ENCODE peak calls at places on chromosomes 5 and 9, in four cellular contexts. One of them, this sample, is unnamed.

GRCh38 chr5:169740435-169740834 is 103.4 kb downstream of the DOCK2 start:
- DNase-seq in SJSA1: no peak
- DNase-seq in mesenchymal stem cell: no peak
- DNase-seq in foreskin fibroblast: no peak
- DNase-seq in this sample: no peak

GRCh38 chr5:72537166-72537565 is 30.0 kb upstream of the ZNF366 start:
- DNase-seq in mesenchymal stem cell: no peak
- DNase-seq in SJSA1: no peak
- DNase-seq in foreskin fibroblast: no peak
- DNase-seq in this sample: no peak

GRCh38 chr5:126523818-126524522 is 71.0 kb downstream of the ALDH7A1 start:
- DNase-seq in mesenchymal stem cell: no peak
- DNase-seq in foreskin fibroblast: no peak
- DNase-seq in SJSA1: no peak
- DNase-seq in this sample: no peak

GRCh38 chr9:36597412-36598178 is 24.9 kb downstream of the MELK start:
- DNase-seq in SJSA1: no peak
- DNase-seq in mesenchymal stem cell: peak
- DNase-seq in foreskin fibroblast: peak
- DNase-seq in this sample: no peak

GRCh38 chr9:12554636-12555035 is 138.5 kb upstream of the TYRP1 start:
- DNase-seq in foreskin fibroblast: peak
- DNase-seq in SJSA1: no peak
- DNase-seq in mesenchymal stem cell: peak
- DNase-seq in this sample: no peak

GRCh38 chr9:120284796-120285195 is 295.2 kb downstream of the CDK5RAP2 start:
- DNase-seq in mesenchymal stem cell: no peak
- DNase-seq in foreskin fibroblast: no peak
- DNase-seq in SJSA1: no peak
- DNase-seq in this sample: no peak

GRCh38 chr5:14581333-14581890 is at the start of gene OTULINL:
- DNase-seq in mesenchymal stem cell: peak
- DNase-seq in SJSA1: peak
- DNase-seq in foreskin fibroblast: peak
- DNase-seq in this sample: peak

GRCh38 chr9:70466976-70467551 is 52.6 kb upstream of the KLF9 start:
- DNase-seq in foreskin fibroblast: peak
- DNase-seq in SJSA1: no peak
- DNase-seq in mesenchymal stem cell: peak
- DNase-seq in this sample: no peak

GRCh38 chr5:35436441-35437057 is 181.1 kb upstream of the SPEF2 start:
- DNase-seq in foreskin fibroblast: peak
- DNase-seq in SJSA1: no peak
- DNase-seq in mesenchymal stem cell: peak
- DNase-seq in this sample: no peak

GRCh38 chr5:158560170-158560569 is 539.5 kb downstream of the EBF1 start:
- DNase-seq in SJSA1: peak
- DNase-seq in foreskin fibroblast: peak
- DNase-seq in mesenchymal stem cell: no peak
- DNase-seq in this sample: no peak

GRCh38 chr5:54469655-54470054 is 14.2 kb downstream of the HSPB3 start:
- DNase-seq in mesenchymal stem cell: peak
- DNase-seq in SJSA1: no peak
- DNase-seq in foreskin fibroblast: peak
- DNase-seq in this sample: no peak
- H3K4me3 ChIP-seq in mesenchymal stem cell: no peak
- H3K4me3 ChIP-seq in SJSA1: peak
- H3K4me3 ChIP-seq in foreskin fibroblast: peak
- H3K4me3 ChIP-seq in this sample: peak

DNA sequence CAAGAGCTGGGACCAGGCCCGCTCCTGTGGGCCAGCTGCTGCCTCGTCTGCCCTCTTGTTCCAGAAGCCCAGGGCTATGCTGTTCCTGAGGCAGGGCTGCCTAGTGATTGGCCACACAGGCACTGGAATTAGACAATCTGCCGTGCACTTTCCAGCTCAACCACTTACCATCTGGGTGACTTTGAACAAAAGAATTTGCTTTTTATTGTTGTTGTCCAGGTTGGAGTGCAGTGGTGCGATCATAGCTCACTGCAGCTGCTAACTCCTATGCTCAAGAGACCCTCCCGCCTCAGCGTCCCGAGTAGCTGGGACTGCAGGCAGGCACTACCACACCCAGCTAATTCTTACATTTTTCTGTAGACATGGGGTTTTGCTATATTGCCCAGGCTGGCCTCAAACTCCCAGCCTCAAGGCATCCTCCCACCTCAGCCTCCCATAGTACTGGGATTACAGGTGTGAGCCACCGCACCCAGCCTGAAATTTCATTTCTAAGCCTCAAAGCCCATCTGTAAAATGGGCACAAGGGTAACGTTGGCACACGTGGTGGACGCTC is 1.2 kb upstream of the NEK6 start:
- DNase-seq in foreskin fibroblast: peak
- DNase-seq in mesenchymal stem cell: peak
- DNase-seq in SJSA1: peak
- DNase-seq in this sample: no peak
- H3K4me3 ChIP-seq in foreskin fibroblast: no peak
- H3K4me3 ChIP-seq in mesenchymal stem cell: no peak
- H3K4me3 ChIP-seq in SJSA1: no peak
- H3K4me3 ChIP-seq in this sample: no peak

GRCh38 chr5:176541338-176542134 is 4.3 kb upstream of the RNF44 start:
- DNase-seq in SJSA1: no peak
- DNase-seq in foreskin fibroblast: peak
- DNase-seq in mesenchymal stem cell: peak
- DNase-seq in this sample: no peak
- H3K4me3 ChIP-seq in SJSA1: no peak
- H3K4me3 ChIP-seq in foreskin fibroblast: no peak
- H3K4me3 ChIP-seq in mesenchymal stem cell: no peak
- H3K4me3 ChIP-seq in this sample: no peak

GRCh38 chr9:121283856-121284732 is 16.1 kb downstream of the GSN start:
- DNase-seq in foreskin fibroblast: no peak
- DNase-seq in mesenchymal stem cell: no peak
- DNase-seq in SJSA1: no peak
- DNase-seq in this sample: no peak

GRCh38 chr9:121284733-121285451 is 16.9 kb downstream of the GSN start:
- DNase-seq in SJSA1: no peak
- DNase-seq in foreskin fibroblast: no peak
- DNase-seq in mesenchymal stem cell: no peak
- DNase-seq in this sample: no peak

GRCh38 chr9:121286688-121286972 is 18.7 kb downstream of the GSN start:
- DNase-seq in foreskin fibroblast: no peak
- DNase-seq in mesenchymal stem cell: no peak
- DNase-seq in SJSA1: no peak
- DNase-seq in this sample: no peak

GRCh38 chr9:121286973-121287721 is 19.2 kb downstream of the GSN start:
- DNase-seq in mesenchymal stem cell: peak
- DNase-seq in foreskin fibroblast: peak
- DNase-seq in SJSA1: peak
- DNase-seq in this sample: peak

GRCh38 chr9:121285835-121286687 is 18.1 kb downstream of the GSN start:
- DNase-seq in foreskin fibroblast: peak
- DNase-seq in SJSA1: peak
- DNase-seq in mesenchymal stem cell: peak
- DNase-seq in this sample: no peak
- H3K4me3 ChIP-seq in foreskin fibroblast: no peak
- H3K4me3 ChIP-seq in SJSA1: peak
- H3K4me3 ChIP-seq in mesenchymal stem cell: no peak
- H3K4me3 ChIP-seq in this sample: no peak

DNA sequence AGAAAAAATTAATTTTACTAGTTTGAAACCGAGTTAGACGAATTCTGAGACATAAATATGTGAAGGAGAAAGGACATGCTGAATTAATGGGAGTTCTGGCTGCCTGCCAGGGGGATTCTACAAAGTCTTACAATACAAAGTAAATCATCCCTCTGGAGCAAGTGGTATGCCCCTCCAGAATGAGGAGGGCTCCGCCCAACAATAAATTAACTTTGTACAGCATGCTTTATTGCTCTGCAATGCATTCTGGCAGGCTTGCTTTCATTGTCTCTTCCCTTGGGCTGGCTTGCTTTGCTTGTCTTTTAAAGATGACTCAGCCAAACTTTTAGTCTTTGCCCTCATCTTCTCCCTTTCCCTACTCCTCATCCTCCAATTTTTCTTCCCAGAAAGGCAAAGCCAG is 11.7 kb upstream of the PCDHB1 start:
- DNase-seq in SJSA1: no peak
- DNase-seq in foreskin fibroblast: no peak
- DNase-seq in mesenchymal stem cell: no peak
- DNase-seq in this sample: no peak
- H3K4me3 ChIP-seq in SJSA1: no peak
- H3K4me3 ChIP-seq in foreskin fibroblast: no peak
- H3K4me3 ChIP-seq in mesenchymal stem cell: no peak
- H3K4me3 ChIP-seq in this sample: no peak

This sample was measured in AG04450.